ENCODE peak calls at places on chromosomes 12 and 14, in five cellular contexts. R is K562, P is A549, X is H1, D is HepG2. G is an unnamed sample.

GRCh38 chr14:71444030-71444822 is 488.0 kb upstream of the RGS6 start:
- DNase-seq in R (no peak), P (no peak), X (no peak), D (no peak), G (no peak)

GRCh38 chr12:131940121-131940520 is 9.6 kb upstream of the EP400 start:
- DNase-seq in R (no peak), P (no peak), X (no peak), D (no peak), G (no peak)

GRCh38 chr12:68746572-68747180 is 700 bp downstream of the SLC35E3 start:
- DNase-seq in R (peak; percentile 32), P (peak; percentile 42), X (no peak), D (peak; percentile 48), G (peak; percentile 68)

GRCh38 chr12:25436206-25436912 is 116.7 kb downstream of the LMNTD1 start:
- DNase-seq in R (peak; percentile 24), P (peak; percentile 63), X (peak; percentile 54), D (peak; percentile 49), G (peak; percentile 89)

GRCh38 chr14:93686313-93686712 is 102.0 kb downstream of the PRIMA1 start:
- DNase-seq in R (no peak), P (no peak), X (no peak), D (no peak), G (no peak)

GRCh38 chr12:113609692-113610469 is 138.2 kb upstream of the LHX5 start:
- DNase-seq in R (no peak), P (no peak), X (peak; percentile 61), D (no peak), G (no peak)

GRCh38 chr14:89616425-89617141 is 199.6 kb upstream of the FOXN3 start:
- DNase-seq in R (no peak), P (no peak), X (no peak), D (peak; percentile 29), G (peak; percentile 39)

GRCh38 chr12:7321624-7322023 is 17.8 kb downstream of the ACSM4 start:
- DNase-seq in R (no peak), P (no peak), X (no peak), D (no peak), G (no peak)

GRCh38 chr12:5963515-5963914 is 18.5 kb upstream of the ANO2 start:
- DNase-seq in R (no peak), P (no peak), X (no peak), D (no peak), G (no peak)

GRCh38 chr12:47709277-47710048 is 3.6 kb upstream of the RPAP3 start:
- DNase-seq in R (no peak), P (no peak), X (no peak), D (no peak), G (peak; percentile 11)

GRCh38 chr12:65824314-65824563 is at the start of gene HMGA2:
- DNase-seq in R (no peak), P (no peak), X (peak; percentile 75), D (no peak), G (peak; percentile 84)

GRCh38 chr14:98889107-98889835 is 382.7 kb downstream of the BCL11B start:
- DNase-seq in R (no peak), P (no peak), X (no peak), D (no peak), G (no peak)

GRCh38 chr14:35374273-35374681 is 30.3 kb downstream of the NFKBIA start:
- DNase-seq in R (no peak), P (peak; percentile 85), X (no peak), D (peak; percentile 89), G (peak; percentile 98)

GRCh38 chr14:68076451-68076850 is 256.9 kb downstream of the RAD51B start:
- DNase-seq in R (no peak), P (peak; percentile 10), X (no peak), D (peak; percentile 5), G (peak; percentile 67)

GRCh38 chr12:80101126-80101525 is 1.8 kb downstream of the OTOGL start:
- DNase-seq in R (no peak), P (no peak), X (no peak), D (no peak), G (no peak)

GRCh38 chr12:131097247-131098177 is 143.8 kb downstream of the ADGRD1 start:
- DNase-seq in R (no peak), P (no peak), X (no peak), D (no peak), G (no peak)

GRCh38 chr14:73463411-73463810 is 5.1 kb upstream of the NUMB start:
- DNase-seq in R (no peak), P (no peak), X (no peak), D (peak; percentile 56), G (peak; percentile 98)

GRCh38 chr12:95918194-95918993 is 24.0 kb downstream of the CCDC38 start:
- DNase-seq in R (peak; percentile 17), P (peak; percentile 53), X (peak; percentile 52), D (peak; percentile 71), G (peak; percentile 42)

GRCh38 chr12:104805186-104805585 is 152.9 kb downstream of the SLC41A2 start:
- DNase-seq in R (no peak), P (no peak), X (no peak), D (no peak), G (peak; percentile 64)

GRCh38 chr14:99518441-99519346 is 37.5 kb downstream of the CCNK start:
- DNase-seq in R (peak; percentile 72), P (peak; percentile 81), X (peak; percentile 97), D (peak; percentile 40), G (peak; percentile 32)

GRCh38 chr14:92578511-92578910 is 64.9 kb downstream of the RIN3 start:
- DNase-seq in R (no peak), P (no peak), X (no peak), D (no peak), G (peak; percentile 72)

DNA sequence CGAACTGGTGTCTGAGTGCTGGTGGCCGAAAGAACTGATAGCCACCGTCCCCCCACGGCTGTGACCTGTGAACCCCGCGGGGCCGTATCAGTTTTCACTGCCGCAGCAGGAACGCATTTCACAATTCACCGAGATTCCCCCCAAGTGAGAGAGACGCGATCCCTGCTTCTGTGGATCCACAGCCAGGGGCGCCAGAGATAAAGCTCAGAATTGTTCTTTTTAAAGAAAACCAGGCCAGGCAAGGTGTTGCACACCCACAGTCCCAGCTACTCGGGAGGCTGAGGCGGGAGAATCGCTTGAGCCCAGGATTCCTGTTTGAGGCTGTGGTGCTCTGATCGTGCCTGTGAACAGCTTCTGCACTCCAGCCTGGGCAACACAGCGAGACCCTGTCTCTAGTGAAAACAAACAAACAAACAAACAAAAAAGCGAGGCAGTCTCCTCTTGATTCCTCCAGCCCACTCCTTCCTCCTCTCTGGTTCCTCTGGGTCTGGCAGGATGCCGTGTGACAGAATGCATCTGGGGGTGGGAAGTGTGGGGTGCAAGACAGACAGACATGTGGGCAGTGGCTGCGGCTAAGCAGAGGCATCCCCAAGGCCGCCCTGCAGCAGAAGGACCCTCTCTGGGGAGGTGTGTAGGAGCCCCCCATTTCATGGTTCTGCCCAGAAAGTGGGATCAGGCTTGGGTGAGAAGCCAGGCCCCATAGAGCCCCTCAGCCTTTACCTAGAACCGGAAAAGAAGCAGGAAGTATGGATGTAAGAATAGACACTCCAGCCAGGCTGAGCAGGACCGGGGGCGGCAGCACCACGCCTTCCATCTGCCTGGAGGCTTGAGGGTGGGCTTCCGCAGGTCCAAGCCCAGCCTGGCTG is 39.2 kb upstream of the PPP1R13B start:
- DNase-seq in R (peak; percentile 32), P (no peak), X (no peak), D (peak; percentile 76), G (no peak)
- TF ChIP-seq MAFK in R (no peak), P (no peak), X (no peak), D (no peak), G (no peak)

GRCh38 chr12:93166891-93167307 is 210.8 kb upstream of the NUDT4 start:
- DNase-seq in R (no peak), P (no peak), X (no peak), D (no peak), G (no peak)

GRCh38 chr12:93164103-93164880 is 213.4 kb upstream of the NUDT4 start:
- DNase-seq in R (no peak), P (no peak), X (no peak), D (peak; percentile 40), G (peak; percentile 45)

GRCh38 chr12:93165384-93165932 is 212.3 kb upstream of the NUDT4 start:
- DNase-seq in R (no peak), P (no peak), X (no peak), D (no peak), G (no peak)

GRCh38 chr12:93167331-93167730 is 210.4 kb upstream of the NUDT4 start:
- DNase-seq in R (no peak), P (no peak), X (no peak), D (no peak), G (no peak)

GRCh38 chr12:93163260-93164036 is 214.3 kb upstream of the NUDT4 start:
- DNase-seq in R (no peak), P (no peak), X (no peak), D (no peak), G (peak; percentile 91)
- TF ChIP-seq MAFK in R (no peak), P (no peak), X (no peak), D (no peak), G (peak; percentile 22)

GRCh38 chr12:52073531-52073950 is 3.8 kb downstream of the ATG101 start:
- DNase-seq in R (no peak), P (no peak), X (no peak), D (no peak), G (no peak)
- TF ChIP-seq MAFK in R (no peak), P (no peak), X (no peak), D (no peak), G (no peak)

DNA sequence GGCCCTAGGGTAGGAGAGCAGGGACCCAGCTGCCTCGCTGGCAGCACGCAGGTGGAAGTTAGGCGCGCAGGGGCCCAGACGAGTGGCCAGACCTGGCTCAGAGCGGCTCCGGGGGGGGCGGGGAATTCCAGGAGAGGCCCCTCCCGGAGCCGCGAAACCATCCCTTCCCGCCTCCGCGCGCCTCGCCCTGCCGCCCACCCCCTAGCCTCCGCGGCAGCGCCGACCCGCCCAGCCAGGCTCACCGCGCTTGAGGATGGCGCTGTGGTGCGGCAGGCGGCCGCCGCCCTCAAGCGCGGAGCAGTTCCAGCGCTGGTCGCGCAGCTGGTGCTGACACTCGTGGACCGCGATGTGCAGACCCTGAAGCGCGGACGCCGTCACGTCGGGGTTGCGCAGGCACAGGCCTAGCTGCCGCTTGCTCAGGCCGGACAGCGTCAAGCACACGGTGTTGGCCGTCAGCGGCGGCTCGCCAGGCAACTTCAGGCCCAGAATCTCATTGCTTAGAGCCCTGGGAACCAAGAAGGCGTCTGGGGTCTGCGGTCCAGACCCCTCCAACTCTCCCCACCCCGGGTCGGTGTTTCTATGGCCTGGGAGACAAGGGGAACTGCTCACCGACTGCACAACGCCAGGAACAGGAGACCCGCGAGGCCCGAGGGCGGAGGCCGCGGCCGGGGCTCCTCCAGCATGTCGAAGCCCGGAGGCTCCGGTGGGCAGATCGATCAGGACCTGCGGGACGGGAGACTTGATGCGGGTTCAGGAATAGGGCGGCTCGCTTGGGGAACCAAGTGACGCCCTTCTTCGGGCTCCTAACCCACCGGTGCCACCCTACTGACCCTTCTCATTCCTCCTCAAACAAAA is 1.5 kb downstream of the WNT10B start:
- DNase-seq in R (peak; percentile 76), P (no peak), X (peak; percentile 69), D (no peak), G (no peak)
- TF ChIP-seq MAFK in R (no peak), P (no peak), X (no peak), D (no peak), G (no peak)

DNA sequence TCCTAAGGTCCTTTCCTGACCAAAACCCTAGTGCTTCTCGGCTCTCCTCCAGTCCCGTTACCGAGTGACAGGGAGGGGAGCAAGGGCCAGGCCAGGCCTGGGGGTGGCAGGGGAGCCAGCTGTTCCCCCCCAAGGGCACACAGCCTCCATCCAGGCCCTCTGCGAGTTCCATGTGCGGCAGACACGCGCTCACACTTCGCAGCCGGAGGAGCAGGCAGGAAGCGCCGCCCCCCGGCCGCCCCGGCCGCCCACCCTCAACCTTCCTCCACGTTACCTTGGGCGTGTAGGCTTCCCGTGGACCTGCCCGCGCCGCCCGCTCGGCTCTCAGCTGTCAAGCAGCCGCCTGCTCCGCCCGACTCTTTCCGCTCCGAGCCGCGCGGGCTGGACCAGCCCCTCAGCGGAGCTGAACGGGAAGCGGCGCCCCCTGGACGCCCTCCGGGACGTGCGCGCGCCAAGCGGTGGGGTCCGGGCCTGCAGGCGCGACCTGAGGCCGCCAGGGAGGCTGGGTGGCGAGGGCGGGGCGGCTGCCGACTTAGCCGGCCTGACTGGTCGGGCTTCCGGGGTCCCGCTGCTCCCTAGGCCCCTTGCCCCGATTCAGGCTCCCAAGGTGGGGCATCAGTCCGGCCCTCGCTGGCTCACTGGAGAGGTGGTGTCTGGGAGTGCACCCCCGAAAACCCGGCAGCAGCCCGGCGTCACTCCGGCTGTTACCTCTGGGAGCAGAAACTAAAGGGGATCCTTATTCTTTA is at the start of gene CRACR2A:
- DNase-seq in R (peak; percentile 89), P (peak; percentile 59), X (peak; percentile 88), D (no peak), G (peak; percentile 31)
- TF ChIP-seq MAFK in R (no peak), P (no peak), X (no peak), D (no peak), G (no peak)

G was measured in IMR-90.